ENCODE peak calls at places on chromosomes 1 and 21, in six cellular contexts. One of them, this sample, is unnamed.

GRCh38 chr1:213698092-213698702 is 289.6 kb upstream of the PROX1 start:
- DNase-seq in choroid plexus epithelial cell: no peak
- DNase-seq in fibroblast of mammary gland: no peak
- DNase-seq in Calu3: no peak
- DNase-seq in DND-41: no peak
- DNase-seq in cardiac muscle cell: no peak
- DNase-seq in this sample: no peak

GRCh38 chr1:46131727-46132528 is 501 bp downstream of the PIK3R3 start:
- DNase-seq in DND-41: peak; percentile 44
- DNase-seq in Calu3: peak; percentile 9
- DNase-seq in choroid plexus epithelial cell: peak; percentile 44
- DNase-seq in fibroblast of mammary gland: peak; percentile 27
- DNase-seq in cardiac muscle cell: peak; percentile 25
- DNase-seq in this sample: peak; percentile 48

GRCh38 chr1:26280333-26281042 is 602 bp downstream of the SH3BGRL3 start:
- DNase-seq in choroid plexus epithelial cell: no peak
- DNase-seq in fibroblast of mammary gland: peak; percentile 60
- DNase-seq in DND-41: peak; percentile 72
- DNase-seq in Calu3: no peak
- DNase-seq in cardiac muscle cell: no peak
- DNase-seq in this sample: no peak

GRCh38 chr1:84377480-84378095 is 20.7 kb upstream of the DNASE2B start:
- DNase-seq in fibroblast of mammary gland: peak; percentile 87
- DNase-seq in choroid plexus epithelial cell: peak; percentile 85
- DNase-seq in DND-41: no peak
- DNase-seq in cardiac muscle cell: peak; percentile 82
- DNase-seq in Calu3: no peak
- DNase-seq in this sample: peak; percentile 57

GRCh38 chr1:96445296-96445695 is 276.3 kb upstream of the PTBP2 start:
- DNase-seq in fibroblast of mammary gland: no peak
- DNase-seq in cardiac muscle cell: peak; percentile 7
- DNase-seq in choroid plexus epithelial cell: no peak
- DNase-seq in Calu3: no peak
- DNase-seq in DND-41: no peak
- DNase-seq in this sample: peak; percentile 1

GRCh38 chr1:207027921-207028320 is 4.6 kb downstream of the C1orf116 start:
- DNase-seq in choroid plexus epithelial cell: no peak
- DNase-seq in DND-41: no peak
- DNase-seq in Calu3: no peak
- DNase-seq in fibroblast of mammary gland: no peak
- DNase-seq in cardiac muscle cell: no peak
- DNase-seq in this sample: no peak

GRCh38 chr1:10529096-10529495 is 54.3 kb downstream of the PEX14 start:
- DNase-seq in Calu3: no peak
- DNase-seq in DND-41: no peak
- DNase-seq in fibroblast of mammary gland: no peak
- DNase-seq in cardiac muscle cell: no peak
- DNase-seq in choroid plexus epithelial cell: no peak
- DNase-seq in this sample: peak; percentile 4

GRCh38 chr1:53585116-53585515 is 125.9 kb downstream of the DMRTB1 start:
- DNase-seq in choroid plexus epithelial cell: peak; percentile 93
- DNase-seq in cardiac muscle cell: peak; percentile 89
- DNase-seq in DND-41: peak; percentile 64
- DNase-seq in fibroblast of mammary gland: peak; percentile 17
- DNase-seq in Calu3: no peak
- DNase-seq in this sample: no peak

GRCh38 chr1:152783095-152783494 is 3.0 kb upstream of the LCE1E start:
- DNase-seq in fibroblast of mammary gland: peak; percentile 15
- DNase-seq in Calu3: no peak
- DNase-seq in choroid plexus epithelial cell: no peak
- DNase-seq in DND-41: no peak
- DNase-seq in cardiac muscle cell: no peak
- DNase-seq in this sample: peak; percentile 0

GRCh38 chr1:39238476-39238875 is 34.0 kb downstream of the MACF1 start:
- DNase-seq in cardiac muscle cell: peak; percentile 96
- DNase-seq in DND-41: no peak
- DNase-seq in Calu3: no peak
- DNase-seq in fibroblast of mammary gland: peak; percentile 83
- DNase-seq in choroid plexus epithelial cell: peak; percentile 88
- DNase-seq in this sample: peak; percentile 22

GRCh38 chr1:173295995-173296394 is 88.9 kb upstream of the TNFSF4 start:
- DNase-seq in cardiac muscle cell: peak; percentile 10
- DNase-seq in choroid plexus epithelial cell: peak; percentile 27
- DNase-seq in fibroblast of mammary gland: peak; percentile 50
- DNase-seq in Calu3: no peak
- DNase-seq in DND-41: no peak
- DNase-seq in this sample: peak; percentile 3

GRCh38 chr21:26280715-26281310 is 110.2 kb upstream of the APP start:
- DNase-seq in choroid plexus epithelial cell: no peak
- DNase-seq in cardiac muscle cell: no peak
- DNase-seq in fibroblast of mammary gland: peak; percentile 0
- DNase-seq in DND-41: no peak
- DNase-seq in Calu3: no peak
- DNase-seq in this sample: peak; percentile 11

GRCh38 chr1:64031191-64031590 is 172.2 kb upstream of the UBE2U start:
- DNase-seq in Calu3: no peak
- DNase-seq in DND-41: no peak
- DNase-seq in fibroblast of mammary gland: peak; percentile 57
- DNase-seq in choroid plexus epithelial cell: peak; percentile 71
- DNase-seq in cardiac muscle cell: peak; percentile 36
- DNase-seq in this sample: no peak

GRCh38 chr21:35508389-35508888 is 459.3 kb upstream of the RUNX1 start:
- DNase-seq in DND-41: peak; percentile 49
- DNase-seq in fibroblast of mammary gland: peak; percentile 96
- DNase-seq in cardiac muscle cell: peak; percentile 94
- DNase-seq in choroid plexus epithelial cell: peak; percentile 94
- DNase-seq in Calu3: peak; percentile 68
- DNase-seq in this sample: peak; percentile 89

GRCh38 chr1:44973645-44974044 is 12.8 kb downstream of the EIF2B3 start:
- DNase-seq in choroid plexus epithelial cell: no peak
- DNase-seq in Calu3: no peak
- DNase-seq in fibroblast of mammary gland: no peak
- DNase-seq in DND-41: no peak
- DNase-seq in cardiac muscle cell: no peak
- DNase-seq in this sample: no peak

GRCh38 chr1:114510235-114511047 is 562 bp downstream of the TRIM33 start:
- DNase-seq in cardiac muscle cell: peak; percentile 43
- DNase-seq in choroid plexus epithelial cell: peak; percentile 43
- DNase-seq in DND-41: peak; percentile 56
- DNase-seq in fibroblast of mammary gland: peak; percentile 12
- DNase-seq in Calu3: peak; percentile 34
- DNase-seq in this sample: peak; percentile 50

GRCh38 chr1:96674909-96675308 is 46.7 kb upstream of the PTBP2 start:
- DNase-seq in cardiac muscle cell: no peak
- DNase-seq in DND-41: no peak
- DNase-seq in fibroblast of mammary gland: no peak
- DNase-seq in choroid plexus epithelial cell: peak; percentile 5
- DNase-seq in Calu3: no peak
- DNase-seq in this sample: no peak

DNA sequence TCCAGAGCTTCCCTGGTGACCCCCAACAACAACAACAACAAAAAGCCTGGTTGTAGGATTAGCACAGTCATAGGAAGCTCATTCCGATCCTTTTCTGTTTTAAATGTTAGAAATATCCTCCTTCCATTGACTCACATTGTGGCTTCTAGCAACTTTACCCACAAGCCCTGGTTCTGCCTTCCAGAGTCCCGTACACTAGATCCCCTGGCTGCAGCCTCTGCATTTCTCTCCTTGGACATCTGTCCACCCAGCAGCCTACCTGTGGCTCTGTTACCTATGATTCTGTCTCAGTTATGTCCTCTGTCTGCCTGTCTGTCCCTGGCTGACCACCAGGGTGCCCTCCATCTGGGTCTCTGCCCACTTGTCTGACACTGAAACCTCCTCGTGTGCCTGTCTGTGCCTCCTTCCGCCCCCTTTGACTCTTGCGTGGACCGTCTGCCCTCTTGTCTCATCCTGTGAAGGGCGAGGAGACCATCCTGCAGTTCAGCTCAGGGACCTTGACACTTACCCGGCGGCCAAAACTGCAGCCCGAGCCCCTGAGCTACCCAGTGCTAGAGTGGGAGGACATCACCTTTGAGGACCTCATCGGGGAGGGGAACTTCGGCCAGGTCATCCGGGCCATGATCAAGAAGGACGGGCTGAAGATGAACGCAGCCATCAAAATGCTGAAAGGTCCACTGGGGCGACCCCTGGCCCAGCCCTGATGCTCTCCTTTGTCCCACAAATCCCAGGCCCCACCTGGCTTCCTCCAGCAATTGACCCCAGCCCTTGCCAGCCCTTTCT is 16.1 kb downstream of the TIE1 start:
- DNase-seq in fibroblast of mammary gland: no peak
- DNase-seq in choroid plexus epithelial cell: no peak
- DNase-seq in cardiac muscle cell: no peak
- DNase-seq in DND-41: no peak
- DNase-seq in Calu3: no peak
- DNase-seq in this sample: no peak
- TF ChIP-seq CTCF in fibroblast of mammary gland: peak; percentile 20
- TF ChIP-seq CTCF in choroid plexus epithelial cell: peak; percentile 30
- TF ChIP-seq CTCF in cardiac muscle cell: peak; percentile 18
- TF ChIP-seq CTCF in DND-41: no peak
- TF ChIP-seq CTCF in Calu3: no peak
- TF ChIP-seq CTCF in this sample: no peak

DNA sequence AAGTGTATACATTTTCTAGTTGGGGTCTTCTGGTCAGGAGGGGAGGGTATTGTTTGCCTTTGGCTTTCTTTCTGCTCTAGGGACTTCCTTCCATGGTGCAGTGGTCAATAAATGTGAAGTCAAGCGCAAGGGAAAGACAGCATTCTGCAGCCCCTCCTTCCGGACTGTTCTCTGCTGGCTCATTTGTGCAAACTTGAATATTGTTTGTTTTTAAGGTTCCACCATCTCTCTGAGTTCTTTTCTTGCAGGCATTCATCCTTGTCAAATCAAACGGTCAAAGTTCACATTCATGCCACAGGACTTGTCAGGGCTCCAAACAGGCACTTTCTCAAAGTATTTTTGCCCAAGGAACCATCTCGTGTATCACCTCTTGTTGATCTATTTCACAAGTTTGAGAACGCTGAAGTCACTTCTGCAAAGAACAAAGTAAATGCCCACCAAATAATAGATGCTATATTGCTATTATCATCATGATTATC is 205.6 kb upstream of the KAZN start:
- DNase-seq in cardiac muscle cell: no peak
- DNase-seq in Calu3: no peak
- DNase-seq in fibroblast of mammary gland: no peak
- DNase-seq in choroid plexus epithelial cell: no peak
- DNase-seq in DND-41: no peak
- DNase-seq in this sample: no peak
- TF ChIP-seq CTCF in cardiac muscle cell: no peak
- TF ChIP-seq CTCF in Calu3: no peak
- TF ChIP-seq CTCF in fibroblast of mammary gland: no peak
- TF ChIP-seq CTCF in choroid plexus epithelial cell: no peak
- TF ChIP-seq CTCF in DND-41: no peak
- TF ChIP-seq CTCF in this sample: no peak

GRCh38 chr21:28084951-28085350 is 907.7 kb downstream of the LTN1 start:
- DNase-seq in Calu3: no peak
- DNase-seq in fibroblast of mammary gland: no peak
- DNase-seq in cardiac muscle cell: no peak
- DNase-seq in choroid plexus epithelial cell: no peak
- DNase-seq in DND-41: no peak
- DNase-seq in this sample: no peak

GRCh38 chr21:28078126-28078525 is 914.6 kb downstream of the LTN1 start:
- DNase-seq in Calu3: no peak
- DNase-seq in choroid plexus epithelial cell: no peak
- DNase-seq in DND-41: no peak
- DNase-seq in fibroblast of mammary gland: no peak
- DNase-seq in cardiac muscle cell: no peak
- DNase-seq in this sample: no peak

GRCh38 chr21:28086861-28087581 is 905.7 kb downstream of the LTN1 start:
- DNase-seq in cardiac muscle cell: no peak
- DNase-seq in fibroblast of mammary gland: no peak
- DNase-seq in choroid plexus epithelial cell: no peak
- DNase-seq in Calu3: no peak
- DNase-seq in DND-41: no peak
- DNase-seq in this sample: no peak

GRCh38 chr21:28083350-28083749 is 909.3 kb downstream of the LTN1 start:
- DNase-seq in choroid plexus epithelial cell: no peak
- DNase-seq in fibroblast of mammary gland: no peak
- DNase-seq in cardiac muscle cell: no peak
- DNase-seq in DND-41: no peak
- DNase-seq in Calu3: no peak
- DNase-seq in this sample: no peak
- TF ChIP-seq CTCF in choroid plexus epithelial cell: no peak
- TF ChIP-seq CTCF in fibroblast of mammary gland: no peak
- TF ChIP-seq CTCF in cardiac muscle cell: no peak
- TF ChIP-seq CTCF in DND-41: no peak
- TF ChIP-seq CTCF in Calu3: no peak
- TF ChIP-seq CTCF in this sample: no peak

DNA sequence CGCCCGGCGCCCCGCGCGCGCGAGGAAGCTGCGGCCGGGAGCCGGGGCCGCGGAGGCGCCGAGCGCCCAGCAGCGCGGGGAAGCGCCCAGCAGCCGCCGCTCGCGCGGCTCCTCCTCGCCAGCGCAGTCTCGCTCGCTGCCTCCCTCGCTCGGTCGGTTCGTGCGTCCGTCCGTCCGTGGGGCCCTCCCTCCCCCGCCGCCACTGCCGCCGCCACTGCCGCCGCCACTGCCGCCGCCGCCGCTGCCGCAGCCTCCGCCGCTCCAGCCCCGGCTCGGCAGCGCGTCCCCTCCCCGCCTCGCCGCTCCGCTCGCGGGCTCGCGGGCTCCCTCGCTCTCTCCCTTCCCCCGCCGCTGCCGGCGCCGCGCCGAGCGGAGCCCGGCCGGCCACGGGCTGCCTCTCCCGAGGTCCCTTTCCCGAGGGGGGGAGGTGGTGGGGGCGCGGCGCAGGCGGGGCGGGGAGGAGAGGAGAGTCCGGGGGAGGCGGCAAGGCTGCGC is at the start of gene KCND3:
- DNase-seq in fibroblast of mammary gland: peak; percentile 4
- DNase-seq in Calu3: peak; percentile 20
- DNase-seq in DND-41: no peak
- DNase-seq in cardiac muscle cell: peak; percentile 40
- DNase-seq in choroid plexus epithelial cell: peak; percentile 29
- DNase-seq in this sample: no peak
- TF ChIP-seq CTCF in fibroblast of mammary gland: no peak
- TF ChIP-seq CTCF in Calu3: no peak
- TF ChIP-seq CTCF in DND-41: no peak
- TF ChIP-seq CTCF in cardiac muscle cell: no peak
- TF ChIP-seq CTCF in choroid plexus epithelial cell: no peak
- TF ChIP-seq CTCF in this sample: no peak

GRCh38 chr1:112509005-112509659 is 367 bp downstream of the WNT2B start:
- DNase-seq in fibroblast of mammary gland: no peak
- DNase-seq in Calu3: peak; percentile 14
- DNase-seq in DND-41: no peak
- DNase-seq in cardiac muscle cell: no peak
- DNase-seq in choroid plexus epithelial cell: no peak
- DNase-seq in this sample: no peak
- TF ChIP-seq CTCF in fibroblast of mammary gland: no peak
- TF ChIP-seq CTCF in Calu3: no peak
- TF ChIP-seq CTCF in DND-41: no peak
- TF ChIP-seq CTCF in cardiac muscle cell: no peak
- TF ChIP-seq CTCF in choroid plexus epithelial cell: no peak
- TF ChIP-seq CTCF in this sample: no peak

GRCh38 chr1:155562581-155563376 is at the start of gene ASH1L:
- DNase-seq in choroid plexus epithelial cell: peak; percentile 94
- DNase-seq in cardiac muscle cell: peak; percentile 97
- DNase-seq in Calu3: peak; percentile 96
- DNase-seq in fibroblast of mammary gland: peak; percentile 84
- DNase-seq in DND-41: peak; percentile 94
- DNase-seq in this sample: peak; percentile 97
- TF ChIP-seq CTCF in choroid plexus epithelial cell: no peak
- TF ChIP-seq CTCF in cardiac muscle cell: no peak
- TF ChIP-seq CTCF in Calu3: no peak
- TF ChIP-seq CTCF in fibroblast of mammary gland: no peak
- TF ChIP-seq CTCF in DND-41: peak; percentile 11
- TF ChIP-seq CTCF in this sample: no peak

GRCh38 chr1:70966018-70966638 is 81.5 kb downstream of the PTGER3 start:
- DNase-seq in fibroblast of mammary gland: peak; percentile 25
- DNase-seq in Calu3: no peak
- DNase-seq in DND-41: no peak
- DNase-seq in choroid plexus epithelial cell: peak; percentile 18
- DNase-seq in cardiac muscle cell: peak; percentile 1
- DNase-seq in this sample: peak; percentile 38
- TF ChIP-seq CTCF in fibroblast of mammary gland: peak; percentile 44
- TF ChIP-seq CTCF in Calu3: peak; percentile 16
- TF ChIP-seq CTCF in DND-41: peak; percentile 53
- TF ChIP-seq CTCF in choroid plexus epithelial cell: peak; percentile 33
- TF ChIP-seq CTCF in cardiac muscle cell: peak; percentile 27
- TF ChIP-seq CTCF in this sample: no peak

This sample was measured in MCF 10A.